ENCODE peak calls at places on chromosomes 7 and 10, in ten cellular contexts. L is erythroblast; K is HEK293T; I is mucosa of descending colon; X is Kasumi-1; J is EL; B is astrocyte; F is heart left ventricle; Y is naive thymus-derived CD4-positive, alpha-beta T cell; O is stimulated activated CD4-positive, alpha-beta T cell treated with anti-CD3 and anti-CD28 coated beads, Interleukin-4, amount 100 ng/mL, for 24 hours. U is an unnamed sample.

GRCh38 chr7:43501881-43502280 is 81.0 kb upstream of the STK17A start:
- DNase-seq in L (no peak), K (no peak), I (no peak), X (no peak), J (peak; percentile 50), B (peak; percentile 88), F (no peak), Y (no peak), O (no peak), U (peak; percentile 75)

GRCh38 chr7:100694196-100694745 is at the start of gene GIGYF1:
- DNase-seq in L (peak; percentile 91), K (peak; percentile 82), I (peak; percentile 80), X (peak; percentile 36), J (peak; percentile 60), B (peak; percentile 20), F (peak; percentile 81), Y (peak; percentile 62), O (peak; percentile 71), U (no peak)

GRCh38 chr10:22851865-22852239 is 76.0 kb upstream of the ARMC3 start:
- DNase-seq in L (no peak), K (no peak), I (no peak), X (no peak), J (no peak), B (peak; percentile 74), F (no peak), Y (no peak), O (no peak), U (peak; percentile 10)

GRCh38 chr10:129880191-129880590 is 83.9 kb downstream of the EBF3 start:
- DNase-seq in L (no peak), K (no peak), I (no peak), X (no peak), J (no peak), B (no peak), F (no peak), Y (no peak), O (no peak), U (no peak)

GRCh38 chr7:31882187-31882586 is 188.0 kb downstream of the PDE1C start:
- DNase-seq in L (no peak), K (no peak), I (no peak), X (peak; percentile 58), J (peak; percentile 53), B (no peak), F (peak; percentile 81), Y (no peak), O (no peak), U (no peak)

GRCh38 chr7:150335101-150335773 is 6.2 kb downstream of the RARRES2 start:
- DNase-seq in L (no peak), K (no peak), I (no peak), X (no peak), J (peak; percentile 38), B (peak; percentile 83), F (no peak), Y (no peak), O (no peak), U (no peak)

GRCh38 chr7:92695308-92696261 is 105.4 kb upstream of the FAM133B start:
- DNase-seq in L (peak; percentile 33), K (peak; percentile 49), I (peak; percentile 86), X (no peak), J (peak; percentile 90), B (peak; percentile 86), F (peak; percentile 34), Y (no peak), O (no peak), U (peak; percentile 62)

GRCh38 chr10:35201234-35201633 is 74.6 kb downstream of the CREM start:
- DNase-seq in L (no peak), K (no peak), I (no peak), X (no peak), J (no peak), B (no peak), F (no peak), Y (no peak), O (no peak), U (no peak)